ENCODE peak calls at places on chromosomes 3 and 15, in eight cellular contexts. R, A, X, D, N, H, U and L are unnamed samples.

GRCh38 chr3:178454714-178455113 is 81.5 kb upstream of the KCNMB2 start:
- DNase-seq in N (no peak), X (no peak), H (no peak), A (no peak), R (peak), U (no peak), D (no peak), L (no peak)

GRCh38 chr3:49006591-49007067 is 562 bp upstream of the WDR6 start:
- DNase-seq in R (peak), U (no peak), H (peak), X (no peak), D (peak), A (no peak), N (peak), L (no peak)

GRCh38 chr3:14765576-14766427 is 53.0 kb upstream of the FGD5 start:
- DNase-seq in X (no peak), D (no peak), U (no peak), N (no peak), R (no peak), H (no peak), A (no peak), L (no peak)

GRCh38 chr3:188839187-188839695 is 332.5 kb upstream of the TPRG1 start:
- DNase-seq in X (no peak), D (no peak), H (no peak), A (no peak), R (no peak), N (no peak), U (no peak), L (no peak)

GRCh38 chr15:41291065-41291631 is 41.2 kb downstream of the OIP5 start:
- DNase-seq in D (no peak), U (no peak), N (no peak), R (no peak), A (peak), H (no peak), X (peak), L (no peak)

GRCh38 chr3:128392812-128393544 is 73.7 kb downstream of the DNAJB8 start:
- DNase-seq in R (no peak), U (no peak), H (no peak), A (no peak), X (no peak), D (no peak), N (no peak), L (no peak)

GRCh38 chr3:110419571-110419970 is 652.0 kb upstream of the NECTIN3 start:
- DNase-seq in D (no peak), R (peak), X (no peak), U (no peak), A (no peak), N (no peak), H (no peak), L (no peak)

GRCh38 chr15:37764733-37765191 is 169.7 kb upstream of the TMCO5A start:
- DNase-seq in U (peak), N (no peak), H (peak), D (no peak), X (peak), R (peak), A (peak), L (no peak)

GRCh38 chr3:60536420-60536819 is 714.8 kb downstream of the FHIT start:
- DNase-seq in A (peak), U (no peak), R (no peak), H (no peak), D (no peak), N (no peak), X (no peak), L (no peak)

GRCh38 chr15:70597056-70597603 is 166.2 kb downstream of the UACA start:
- DNase-seq in D (no peak), H (no peak), A (no peak), U (peak), X (no peak), N (no peak), R (no peak), L (no peak)

GRCh38 chr3:184334470-184335158 is 2.8 kb upstream of the FAM131A start:
- DNase-seq in X (no peak), R (peak), A (no peak), U (no peak), H (no peak), N (no peak), D (no peak), L (peak)

GRCh38 chr3:184335661-184336483 is 1.5 kb upstream of the FAM131A start:
- DNase-seq in U (peak), N (peak), D (peak), A (peak), X (peak), R (peak), H (peak), L (peak)

GRCh38 chr3:184333700-184334099 is 3.7 kb upstream of the FAM131A start:
- DNase-seq in N (no peak), R (no peak), H (no peak), U (no peak), X (no peak), A (no peak), D (no peak), L (no peak)

GRCh38 chr3:184336484-184337230 is 743 bp upstream of the FAM131A start:
- DNase-seq in H (no peak), R (peak), X (no peak), N (no peak), A (peak), U (no peak), D (no peak), L (no peak)

GRCh38 chr3:184335291-184335660 is 2.1 kb upstream of the FAM131A start:
- DNase-seq in D (no peak), H (no peak), A (no peak), R (no peak), N (no peak), U (no peak), X (no peak), L (no peak)
- H3K27ac ChIP-seq in D (peak), H (peak), A (peak), R (peak), N (peak), U (peak), X (peak), L (peak)

GRCh38 chr15:96267463-96267862 is 63.0 kb upstream of the NR2F2 start:
- DNase-seq in A (no peak), R (no peak), U (no peak), H (no peak), D (no peak), N (no peak), X (no peak), L (no peak)
- H3K27ac ChIP-seq in A (no peak), R (no peak), U (no peak), H (no peak), D (no peak), N (no peak), X (no peak), L (no peak)

GRCh38 chr15:91941871-91942270 is 88.4 kb downstream of the SLCO3A1 start:
- DNase-seq in H (no peak), U (no peak), N (no peak), D (no peak), R (peak), A (no peak), X (no peak), L (no peak)

GRCh38 chr15:91936182-91936775 is 82.8 kb downstream of the SLCO3A1 start:
- DNase-seq in H (no peak), D (no peak), X (no peak), N (no peak), R (no peak), U (no peak), A (peak), L (no peak)

GRCh38 chr15:91942676-91943417 is 89.3 kb downstream of the SLCO3A1 start:
- DNase-seq in D (no peak), X (peak), U (peak), R (peak), H (peak), A (peak), N (peak), L (peak)

GRCh38 chr15:91940466-91941381 is 87.2 kb downstream of the SLCO3A1 start:
- DNase-seq in U (peak), N (no peak), H (peak), X (no peak), D (no peak), R (no peak), A (no peak), L (no peak)

GRCh38 chr15:91939432-91939831 is 85.9 kb downstream of the SLCO3A1 start:
- DNase-seq in D (no peak), A (no peak), N (no peak), U (no peak), R (no peak), H (no peak), X (no peak), L (no peak)
- H3K27ac ChIP-seq in D (no peak), A (no peak), N (no peak), U (peak), R (no peak), H (no peak), X (no peak), L (no peak)

GRCh38 chr15:88252441-88252840 is 4.1 kb downstream of the NTRK3 start:
- DNase-seq in X (no peak), H (no peak), A (no peak), D (no peak), U (no peak), R (no peak), N (no peak), L (no peak)

GRCh38 chr15:88256261-88257230 is at the start of gene NTRK3:
- DNase-seq in A (peak), X (peak), D (no peak), H (no peak), R (peak), N (no peak), U (no peak), L (no peak)

GRCh38 chr15:88255496-88256171 is 905 bp downstream of the NTRK3 start:
- DNase-seq in H (no peak), X (no peak), R (peak), U (peak), A (no peak), N (peak), D (no peak), L (no peak)

GRCh38 chr15:88257311-88257901 is 867 bp upstream of the NTRK3 start:
- DNase-seq in N (no peak), X (no peak), H (no peak), U (no peak), D (peak), R (no peak), A (peak), L (no peak)

GRCh38 chr15:88255109-88255495 is 1.4 kb downstream of the NTRK3 start:
- DNase-seq in U (no peak), N (no peak), X (no peak), A (no peak), D (no peak), H (no peak), R (no peak), L (no peak)
- H3K27ac ChIP-seq in U (no peak), N (no peak), X (no peak), A (no peak), D (peak), H (no peak), R (no peak), L (no peak)

GRCh38 chr3:69113536-69113935 is 8.9 kb downstream of the LMOD3 start:
- DNase-seq in H (no peak), R (peak), D (no peak), U (no peak), X (no peak), A (no peak), N (no peak), L (no peak)

GRCh38 chr3:69118555-69118954 is 3.8 kb downstream of the LMOD3 start:
- DNase-seq in U (no peak), R (no peak), D (no peak), N (no peak), X (no peak), A (no peak), H (no peak), L (no peak)

GRCh38 chr3:69116897-69117296 is 5.5 kb downstream of the LMOD3 start:
- DNase-seq in U (no peak), A (no peak), X (no peak), H (no peak), R (no peak), D (peak), N (no peak), L (no peak)

GRCh38 chr3:69115731-69116130 is 6.7 kb downstream of the LMOD3 start:
- DNase-seq in A (no peak), H (no peak), U (peak), D (no peak), R (peak), N (no peak), X (no peak), L (no peak)

DNA sequence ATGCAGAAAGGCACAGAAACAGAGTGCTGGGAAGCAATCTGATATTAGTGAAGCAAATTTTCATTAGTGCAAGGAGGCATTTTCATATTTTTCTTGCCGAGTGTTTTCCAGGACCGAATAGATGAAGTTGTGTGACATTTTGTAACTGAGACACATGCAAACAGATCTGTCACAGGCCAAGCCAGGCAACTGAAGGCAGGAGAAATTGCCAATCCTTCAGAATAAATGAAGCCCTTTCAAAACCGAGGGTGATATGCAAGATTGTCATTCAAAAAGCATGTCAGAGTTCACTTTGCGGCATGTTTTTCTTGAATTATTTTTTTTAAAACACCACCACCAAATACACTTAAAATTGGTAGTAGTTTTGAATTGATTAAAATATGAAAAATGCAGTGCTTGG is 6.2 kb downstream of the LMOD3 start:
- DNase-seq in H (no peak), X (no peak), D (no peak), N (no peak), R (no peak), A (no peak), U (no peak), L (no peak)
- H3K27ac ChIP-seq in H (no peak), X (no peak), D (peak), N (no peak), R (no peak), A (no peak), U (no peak), L (no peak)

GRCh38 chr3:31724144-31724543 is 191.4 kb downstream of the STT3B start:
- DNase-seq in D (no peak), U (no peak), X (no peak), A (no peak), H (no peak), R (no peak), N (no peak), L (no peak)
- H3K27ac ChIP-seq in D (no peak), U (no peak), X (no peak), A (no peak), H (no peak), R (no peak), N (no peak), L (no peak)

GRCh38 chr3:117997201-117998049 is 1037.2 kb downstream of the IGSF11 start:
- DNase-seq in X (peak), H (peak), R (peak), N (peak), U (peak), D (peak), A (peak), L (no peak)
- H3K27ac ChIP-seq in X (no peak), H (no peak), R (peak), N (no peak), U (no peak), D (peak), A (no peak), L (no peak)

GRCh38 chr3:64444619-64445317 is 219.5 kb upstream of the PRICKLE2 start:
- DNase-seq in N (peak), H (peak), D (no peak), U (no peak), X (no peak), A (no peak), R (no peak), L (no peak)
- H3K27ac ChIP-seq in N (no peak), H (no peak), D (no peak), U (no peak), X (no peak), A (no peak), R (no peak), L (no peak)